ENCODE peak calls at places on chromosomes 4 and X, in seven cellular contexts. R, T, B, D, M, X and Y are unnamed samples.

GRCh38 chrX:46686003-46686645 is 72.8 kb downstream of the SLC9A7 start:
- DNase-seq in R (no peak), T (no peak), B (no peak), D (peak), M (no peak), X (no peak), Y (peak)

GRCh38 chr4:38150021-38150671 is 189.9 kb downstream of the PTTG2 start:
- DNase-seq in R (no peak), T (no peak), B (no peak), D (peak), M (no peak), X (no peak), Y (no peak)

GRCh38 chr4:151472711-151473110 is 63.7 kb downstream of the FHIP1A start:
- DNase-seq in R (no peak), T (no peak), B (no peak), D (no peak), M (no peak), X (no peak), Y (no peak)

GRCh38 chr4:2390146-2390545 is 28.3 kb downstream of the ZFYVE28 start:
- DNase-seq in R (no peak), T (peak), B (no peak), D (peak), M (no peak), X (no peak), Y (no peak)

GRCh38 chr4:163367651-163368050 is 24.0 kb downstream of the NPY5R start:
- DNase-seq in R (no peak), T (no peak), B (no peak), D (no peak), M (no peak), X (no peak), Y (no peak)

GRCh38 chrX:100719139-100719538 is 12.8 kb downstream of the SYTL4 start:
- DNase-seq in R (no peak), T (no peak), B (no peak), D (no peak), M (no peak), X (no peak), Y (no peak)

GRCh38 chr4:36446275-36446674 is 164.9 kb downstream of the DTHD1 start:
- DNase-seq in R (no peak), T (no peak), B (no peak), D (no peak), M (no peak), X (no peak), Y (no peak)

GRCh38 chr4:33566649-33567048 is 2677.7 kb downstream of the ARAP2 start:
- DNase-seq in R (no peak), T (no peak), B (no peak), D (no peak), M (no peak), X (no peak), Y (no peak)

GRCh38 chrX:131288738-131289511 is at the start of gene IGSF1:
- DNase-seq in R (peak), T (peak), B (no peak), D (no peak), M (peak), X (peak), Y (peak)

GRCh38 chrX:43870758-43871419 is 11.4 kb downstream of the MAOB start:
- DNase-seq in R (peak), T (no peak), B (no peak), D (no peak), M (no peak), X (no peak), Y (no peak)